ENCODE peak calls at places on chromosomes 1 and 21, in eight cellular contexts. One of them, this sample, is unnamed.

GRCh38 chr1:67724928-67725560 is 40.0 kb downstream of the GADD45A start:
- DNase-seq in substantia nigra: no peak
- DNase-seq in heart left ventricle: peak; percentile 80
- DNase-seq in tibial nerve: peak; percentile 53
- DNase-seq in CD8-positive, alpha-beta T cell: no peak
- DNase-seq in IMR-90: peak; percentile 85
- DNase-seq in MM.1S: no peak
- DNase-seq in cardiac muscle cell: no peak
- DNase-seq in this sample: no peak

GRCh38 chr1:246787781-246788513 is 63.7 kb downstream of the SCCPDH start:
- DNase-seq in IMR-90: no peak
- DNase-seq in heart left ventricle: no peak
- DNase-seq in substantia nigra: no peak
- DNase-seq in MM.1S: no peak
- DNase-seq in tibial nerve: no peak
- DNase-seq in CD8-positive, alpha-beta T cell: no peak
- DNase-seq in cardiac muscle cell: no peak
- DNase-seq in this sample: no peak

GRCh38 chr21:40049959-40050290 is 182.7 kb downstream of the PCP4 start:
- DNase-seq in heart left ventricle: no peak
- DNase-seq in cardiac muscle cell: no peak
- DNase-seq in substantia nigra: no peak
- DNase-seq in MM.1S: no peak
- DNase-seq in IMR-90: no peak
- DNase-seq in CD8-positive, alpha-beta T cell: no peak
- DNase-seq in tibial nerve: no peak
- DNase-seq in this sample: peak; percentile 39

GRCh38 chr1:220441211-220441610 is 86.7 kb upstream of the MARK1 start:
- DNase-seq in heart left ventricle: no peak
- DNase-seq in tibial nerve: no peak
- DNase-seq in substantia nigra: no peak
- DNase-seq in IMR-90: no peak
- DNase-seq in CD8-positive, alpha-beta T cell: no peak
- DNase-seq in cardiac muscle cell: no peak
- DNase-seq in MM.1S: no peak
- DNase-seq in this sample: no peak

GRCh38 chr1:41811978-41812852 is 106.5 kb downstream of the HIVEP3 start:
- DNase-seq in heart left ventricle: peak; percentile 41
- DNase-seq in tibial nerve: peak; percentile 22
- DNase-seq in cardiac muscle cell: peak; percentile 68
- DNase-seq in MM.1S: peak; percentile 79
- DNase-seq in CD8-positive, alpha-beta T cell: peak; percentile 61
- DNase-seq in substantia nigra: peak; percentile 19
- DNase-seq in IMR-90: peak; percentile 92
- DNase-seq in this sample: no peak

GRCh38 chr21:42520628-42521253 is 7.1 kb downstream of the SLC37A1 start:
- DNase-seq in heart left ventricle: no peak
- DNase-seq in IMR-90: no peak
- DNase-seq in MM.1S: no peak
- DNase-seq in CD8-positive, alpha-beta T cell: no peak
- DNase-seq in substantia nigra: no peak
- DNase-seq in cardiac muscle cell: no peak
- DNase-seq in tibial nerve: no peak
- DNase-seq in this sample: no peak

GRCh38 chr1:16175610-16176553 is 20.0 kb upstream of the EPHA2 start:
- DNase-seq in tibial nerve: peak; percentile 84
- DNase-seq in MM.1S: no peak
- DNase-seq in substantia nigra: peak; percentile 64
- DNase-seq in IMR-90: peak; percentile 91
- DNase-seq in cardiac muscle cell: peak; percentile 65
- DNase-seq in CD8-positive, alpha-beta T cell: no peak
- DNase-seq in heart left ventricle: peak; percentile 91
- DNase-seq in this sample: peak; percentile 95

GRCh38 chr1:176017722-176018121 is 189.4 kb downstream of the COP1 start:
- DNase-seq in tibial nerve: no peak
- DNase-seq in MM.1S: no peak
- DNase-seq in substantia nigra: no peak
- DNase-seq in heart left ventricle: no peak
- DNase-seq in cardiac muscle cell: no peak
- DNase-seq in CD8-positive, alpha-beta T cell: no peak
- DNase-seq in IMR-90: no peak
- DNase-seq in this sample: no peak

GRCh38 chr1:228281631-228282328 is 73.9 kb downstream of the OBSCN start:
- DNase-seq in tibial nerve: no peak
- DNase-seq in CD8-positive, alpha-beta T cell: no peak
- DNase-seq in MM.1S: no peak
- DNase-seq in substantia nigra: no peak
- DNase-seq in cardiac muscle cell: no peak
- DNase-seq in IMR-90: no peak
- DNase-seq in heart left ventricle: peak; percentile 14
- DNase-seq in this sample: no peak

GRCh38 chr21:45615145-45615711 is 28.3 kb upstream of the PCBP3 start:
- DNase-seq in MM.1S: no peak
- DNase-seq in cardiac muscle cell: no peak
- DNase-seq in CD8-positive, alpha-beta T cell: peak; percentile 79
- DNase-seq in tibial nerve: no peak
- DNase-seq in heart left ventricle: no peak
- DNase-seq in substantia nigra: no peak
- DNase-seq in IMR-90: peak; percentile 31
- DNase-seq in this sample: peak; percentile 37

GRCh38 chr1:2336499-2336898 is 54.9 kb downstream of the MORN1 start:
- DNase-seq in cardiac muscle cell: no peak
- DNase-seq in heart left ventricle: no peak
- DNase-seq in MM.1S: no peak
- DNase-seq in substantia nigra: no peak
- DNase-seq in tibial nerve: no peak
- DNase-seq in CD8-positive, alpha-beta T cell: no peak
- DNase-seq in IMR-90: no peak
- DNase-seq in this sample: no peak

GRCh38 chr1:222643603-222643936 is 25.7 kb downstream of the MIA3 start:
- DNase-seq in IMR-90: no peak
- DNase-seq in CD8-positive, alpha-beta T cell: no peak
- DNase-seq in MM.1S: peak; percentile 54
- DNase-seq in cardiac muscle cell: no peak
- DNase-seq in heart left ventricle: no peak
- DNase-seq in substantia nigra: no peak
- DNase-seq in tibial nerve: peak; percentile 7
- DNase-seq in this sample: no peak

GRCh38 chr21:45306832-45307571 is 19.3 kb upstream of the POFUT2 start:
- DNase-seq in heart left ventricle: peak; percentile 87
- DNase-seq in CD8-positive, alpha-beta T cell: no peak
- DNase-seq in substantia nigra: peak; percentile 88
- DNase-seq in tibial nerve: peak; percentile 61
- DNase-seq in MM.1S: no peak
- DNase-seq in IMR-90: peak; percentile 93
- DNase-seq in cardiac muscle cell: no peak
- DNase-seq in this sample: peak; percentile 95

GRCh38 chr1:44798481-44799365 is 1.5 kb upstream of the PLK3 start:
- DNase-seq in heart left ventricle: no peak
- DNase-seq in CD8-positive, alpha-beta T cell: no peak
- DNase-seq in cardiac muscle cell: no peak
- DNase-seq in MM.1S: no peak
- DNase-seq in IMR-90: no peak
- DNase-seq in substantia nigra: no peak
- DNase-seq in tibial nerve: no peak
- DNase-seq in this sample: no peak

DNA sequence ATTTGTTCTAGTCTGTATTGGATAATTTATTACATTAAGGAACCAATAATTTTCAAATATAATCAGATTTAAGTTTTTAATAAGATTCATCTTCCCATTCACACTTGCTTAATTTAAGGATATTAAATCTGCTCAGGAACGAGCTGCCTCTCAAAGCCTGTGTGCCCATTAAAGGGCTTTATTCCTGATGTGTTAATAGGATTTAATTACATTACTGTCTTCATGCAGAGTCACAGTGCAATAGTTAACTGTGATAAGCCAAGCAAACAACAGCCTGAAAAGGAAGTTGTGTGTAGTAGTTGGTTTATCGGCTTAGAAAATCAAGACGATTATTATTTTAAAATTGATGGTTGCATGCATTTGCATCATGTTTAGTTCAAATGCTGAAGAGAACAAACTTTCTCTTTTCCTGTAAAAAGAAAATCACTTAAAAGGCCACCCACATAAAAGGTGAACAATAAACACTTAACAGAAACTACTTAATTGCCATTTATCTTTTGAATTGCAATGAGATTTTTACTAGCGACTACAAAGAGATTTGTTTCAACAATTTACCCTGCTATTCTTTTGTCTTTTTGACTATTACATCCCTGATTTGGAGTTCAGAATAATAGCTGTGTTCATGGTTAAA is 174.6 kb downstream of the RWDD3 start:
- DNase-seq in MM.1S: no peak
- DNase-seq in substantia nigra: no peak
- DNase-seq in tibial nerve: no peak
- DNase-seq in heart left ventricle: no peak
- DNase-seq in CD8-positive, alpha-beta T cell: no peak
- DNase-seq in cardiac muscle cell: no peak
- DNase-seq in IMR-90: no peak
- DNase-seq in this sample: no peak
- H3K27ac ChIP-seq in MM.1S: no peak overlapping the region
- H3K27ac ChIP-seq in substantia nigra: no peak overlapping the region
- H3K27ac ChIP-seq in tibial nerve: no peak overlapping the region
- H3K27ac ChIP-seq in heart left ventricle: no peak overlapping the region
- H3K27ac ChIP-seq in CD8-positive, alpha-beta T cell: no peak overlapping the region
- H3K27ac ChIP-seq in cardiac muscle cell: no peak overlapping the region
- H3K27ac ChIP-seq in IMR-90: no peak overlapping the region
- H3K27ac ChIP-seq in this sample: no peak overlapping the region

GRCh38 chr1:63810936-63811335 is 37.1 kb downstream of the ROR1 start:
- DNase-seq in heart left ventricle: no peak
- DNase-seq in IMR-90: no peak
- DNase-seq in cardiac muscle cell: no peak
- DNase-seq in substantia nigra: no peak
- DNase-seq in MM.1S: no peak
- DNase-seq in tibial nerve: no peak
- DNase-seq in CD8-positive, alpha-beta T cell: no peak
- DNase-seq in this sample: no peak
- H3K27ac ChIP-seq in heart left ventricle: no peak overlapping the region
- H3K27ac ChIP-seq in IMR-90: no peak overlapping the region
- H3K27ac ChIP-seq in cardiac muscle cell: no peak overlapping the region
- H3K27ac ChIP-seq in substantia nigra: no peak overlapping the region
- H3K27ac ChIP-seq in MM.1S: no peak overlapping the region
- H3K27ac ChIP-seq in tibial nerve: no peak overlapping the region
- H3K27ac ChIP-seq in CD8-positive, alpha-beta T cell: no peak overlapping the region
- H3K27ac ChIP-seq in this sample: no peak overlapping the region

GRCh38 chr1:85330711-85331290 is 54.4 kb upstream of the BCL10 start:
- DNase-seq in MM.1S: no peak
- DNase-seq in tibial nerve: no peak
- DNase-seq in substantia nigra: no peak
- DNase-seq in heart left ventricle: peak; percentile 75
- DNase-seq in IMR-90: peak; percentile 99
- DNase-seq in cardiac muscle cell: no peak
- DNase-seq in CD8-positive, alpha-beta T cell: no peak
- DNase-seq in this sample: peak; percentile 75
- H3K27ac ChIP-seq in MM.1S: no peak overlapping the region
- H3K27ac ChIP-seq in tibial nerve: peak overlapping the region; percentile 60
- H3K27ac ChIP-seq in substantia nigra: no peak overlapping the region
- H3K27ac ChIP-seq in heart left ventricle: peak overlapping the region; percentile 83
- H3K27ac ChIP-seq in IMR-90: peak overlapping the region; percentile 86
- H3K27ac ChIP-seq in cardiac muscle cell: no peak overlapping the region
- H3K27ac ChIP-seq in CD8-positive, alpha-beta T cell: no peak overlapping the region
- H3K27ac ChIP-seq in this sample: peak overlapping the region; percentile 99

DNA sequence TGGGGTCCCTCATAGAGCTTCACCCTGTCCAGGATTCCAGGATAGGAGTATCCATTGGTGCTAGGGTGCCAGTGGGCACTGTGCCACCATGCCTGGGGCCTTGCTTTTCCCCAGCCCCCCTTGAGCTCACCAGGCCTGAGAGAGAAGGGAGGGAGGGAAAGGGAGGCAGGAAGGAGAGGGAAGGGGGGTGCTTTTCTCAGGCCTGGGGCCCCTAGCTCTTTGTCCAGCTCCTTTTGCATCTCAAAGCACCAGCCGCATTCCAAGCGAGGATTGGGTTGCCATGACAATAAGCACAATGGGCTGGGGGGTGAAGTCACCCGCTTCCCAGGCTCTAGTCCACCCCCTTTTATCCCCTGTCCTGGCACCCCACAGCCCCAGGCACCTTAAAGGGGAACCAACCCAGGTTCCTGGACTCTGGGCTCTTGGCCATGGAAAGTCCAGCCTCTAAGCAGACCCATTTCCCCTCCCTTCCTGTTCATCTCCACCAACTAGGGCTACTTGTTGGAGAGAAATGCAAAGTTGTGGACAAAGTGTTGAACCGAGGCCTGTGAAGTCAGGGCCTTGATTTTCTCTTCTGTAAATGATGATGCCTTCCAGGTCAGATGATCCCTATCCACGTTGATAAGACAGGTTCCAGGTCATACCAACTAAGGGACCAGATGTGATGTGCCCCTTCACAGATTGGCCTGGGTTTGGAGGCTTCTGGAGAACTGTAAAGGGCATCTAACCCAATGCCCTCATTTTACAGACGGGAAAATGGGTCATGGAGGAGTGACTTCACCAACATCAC is 11.4 kb downstream of the THBS3 start:
- DNase-seq in CD8-positive, alpha-beta T cell: no peak
- DNase-seq in substantia nigra: peak; percentile 68
- DNase-seq in heart left ventricle: no peak
- DNase-seq in MM.1S: no peak
- DNase-seq in tibial nerve: no peak
- DNase-seq in cardiac muscle cell: no peak
- DNase-seq in IMR-90: no peak
- DNase-seq in this sample: peak; percentile 61
- H3K27ac ChIP-seq in CD8-positive, alpha-beta T cell: no peak overlapping the region
- H3K27ac ChIP-seq in substantia nigra: no peak overlapping the region
- H3K27ac ChIP-seq in heart left ventricle: no peak overlapping the region
- H3K27ac ChIP-seq in MM.1S: no peak overlapping the region
- H3K27ac ChIP-seq in tibial nerve: peak overlapping the region; percentile 96
- H3K27ac ChIP-seq in cardiac muscle cell: no peak overlapping the region
- H3K27ac ChIP-seq in IMR-90: no peak overlapping the region
- H3K27ac ChIP-seq in this sample: peak overlapping the region; percentile 13

DNA sequence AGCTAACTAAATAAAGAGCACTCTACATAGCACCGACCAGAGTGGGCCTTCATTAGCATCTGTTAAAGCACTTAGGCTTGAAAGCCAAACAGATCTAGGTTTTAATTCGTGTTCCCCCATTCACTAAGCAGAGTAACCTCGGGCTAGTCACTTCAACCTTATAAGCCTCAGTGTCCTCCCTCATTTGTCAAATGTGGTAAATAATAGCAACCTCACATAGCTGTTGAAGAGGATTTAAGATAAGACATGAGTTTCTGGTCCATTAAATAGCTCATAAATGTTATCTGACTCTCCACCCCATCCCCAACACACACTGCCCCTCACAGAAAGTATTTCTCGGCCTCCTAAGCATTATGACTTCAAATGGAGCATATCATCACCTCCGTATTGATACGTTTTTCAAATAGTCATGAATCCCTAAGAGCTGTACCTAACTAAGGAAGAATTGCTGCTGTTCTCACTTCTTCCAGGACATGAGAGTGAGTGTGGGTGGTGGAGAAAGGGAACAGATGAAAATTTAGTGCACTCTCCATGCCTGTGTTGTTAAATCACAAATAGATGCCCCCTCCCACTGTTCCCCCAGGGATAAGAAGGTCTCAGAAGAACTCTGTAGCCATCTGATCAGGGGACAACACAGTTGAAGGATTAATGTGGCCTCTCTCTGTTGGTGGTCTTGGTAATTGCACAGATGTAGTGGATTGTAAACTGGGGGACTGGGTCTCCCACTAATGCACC is 47.6 kb downstream of the PLPP3 start:
- DNase-seq in substantia nigra: no peak
- DNase-seq in cardiac muscle cell: no peak
- DNase-seq in CD8-positive, alpha-beta T cell: no peak
- DNase-seq in heart left ventricle: no peak
- DNase-seq in tibial nerve: no peak
- DNase-seq in IMR-90: no peak
- DNase-seq in MM.1S: no peak
- DNase-seq in this sample: no peak
- H3K27ac ChIP-seq in substantia nigra: no peak overlapping the region
- H3K27ac ChIP-seq in cardiac muscle cell: peak overlapping the region; percentile 4
- H3K27ac ChIP-seq in CD8-positive, alpha-beta T cell: no peak overlapping the region
- H3K27ac ChIP-seq in heart left ventricle: no peak overlapping the region
- H3K27ac ChIP-seq in tibial nerve: peak overlapping the region; percentile 0
- H3K27ac ChIP-seq in IMR-90: no peak overlapping the region
- H3K27ac ChIP-seq in MM.1S: no peak overlapping the region
- H3K27ac ChIP-seq in this sample: no peak overlapping the region

This sample was measured in osteoblast.